ENCODE peak calls at places on chromosomes 7 and 10, in six cellular contexts. P is naive thymus-derived CD4-positive, alpha-beta T cell; G is AG08396; O is activated effector memory CD4-positive, alpha-beta T cell treated with anti-CD3 and anti-CD28 coated beads, Interleukin-2, amount 50 U/mL, for 16 hours; I is left kidney; B is skeletal muscle cell. N is an unnamed sample.

GRCh38 chr7:71363627-71364026 is 231.7 kb downstream of the GALNT17 start:
- DNase-seq in O (no peak), G (no peak), I (no peak), B (no peak), P (no peak), N (no peak)

GRCh38 chr7:5417106-5418071 is 6.2 kb downstream of the TNRC18 start:
- DNase-seq in P (no peak), O (no peak), I (peak; percentile 49), G (no peak), B (no peak), N (no peak)

GRCh38 chr7:98202367-98203195 is 8.7 kb upstream of the BHLHA15 start:
- DNase-seq in G (no peak), I (no peak), O (peak; percentile 78), B (no peak), P (peak; percentile 66), N (peak; percentile 95)

GRCh38 chr10:43338117-43338516 is 33.3 kb upstream of the FXYD4 start:
- DNase-seq in B (no peak), O (no peak), G (no peak), I (no peak), P (no peak), N (no peak)

GRCh38 chr10:126433351-126433750 is 45.1 kb upstream of the ADAM12 start:
- DNase-seq in G (no peak), P (no peak), B (no peak), I (no peak), O (peak; percentile 65), N (no peak)

GRCh38 chr7:131620673-131621609 is 64.5 kb upstream of the PODXL start:
- DNase-seq in P (no peak), O (no peak), G (no peak), I (no peak), B (no peak), N (no peak)

GRCh38 chr7:116083791-116084190 is 53.2 kb upstream of the TFEC start:
- DNase-seq in I (no peak), P (no peak), O (no peak), B (no peak), G (no peak), N (no peak)

GRCh38 chr10:95389982-95390381 is 99.2 kb upstream of the PDLIM1 start:
- DNase-seq in B (no peak), P (no peak), O (no peak), G (no peak), I (no peak), N (no peak)

GRCh38 chr7:30173058-30173897 is 38.5 kb downstream of the MTURN start:
- DNase-seq in I (peak; percentile 77), O (no peak), G (peak; percentile 79), P (no peak), B (peak; percentile 87), N (no peak)

GRCh38 chr7:50867048-50867383 is 84.3 kb upstream of the GRB10 start:
- DNase-seq in P (no peak), G (no peak), I (no peak), O (no peak), B (no peak), N (no peak)

GRCh38 chr7:27110163-27110976 is 7.9 kb upstream of the HOXA2 start:
- DNase-seq in B (no peak), I (peak; percentile 95), P (no peak), O (peak; percentile 51), G (peak; percentile 85), N (no peak)

GRCh38 chr7:129777993-129778769 is 166.7 kb downstream of the NRF1 start:
- DNase-seq in B (no peak), P (no peak), O (no peak), G (peak; percentile 12), I (peak; percentile 69), N (no peak)

GRCh38 chr10:61943699-61944444 is 42.4 kb downstream of the ARID5B start:
- DNase-seq in B (peak; percentile 31), G (no peak), P (peak; percentile 36), I (peak; percentile 58), O (no peak), N (no peak)

GRCh38 chr10:121310151-121310711 is 288.0 kb downstream of the FGFR2 start:
- DNase-seq in P (no peak), O (no peak), G (no peak), I (peak; percentile 91), B (no peak), N (peak; percentile 15)

GRCh38 chr10:84286695-84287094 is 41.7 kb upstream of the CCSER2 start:
- DNase-seq in I (no peak), B (no peak), O (no peak), P (no peak), G (no peak), N (no peak)

GRCh38 chr10:110827410-110827809 is 44.3 kb upstream of the PDCD4 start:
- DNase-seq in P (no peak), I (no peak), G (no peak), O (no peak), B (peak; percentile 61), N (no peak)

GRCh38 chr7:50655020-50655419 is 89.8 kb upstream of the DDC start:
- DNase-seq in G (no peak), O (no peak), P (no peak), I (no peak), B (no peak), N (no peak)

GRCh38 chr10:98269435-98269912 is 1.5 kb upstream of the LOXL4 start:
- DNase-seq in G (peak; percentile 94), P (no peak), O (no peak), I (peak; percentile 31), B (peak; percentile 37), N (no peak)

GRCh38 chr10:104642311-104643022 is 1.4 kb downstream of the SORCS3 start:
- DNase-seq in G (peak; percentile 30), B (no peak), P (no peak), O (no peak), I (peak; percentile 92), N (no peak)

GRCh38 chr7:77362905-77363304 is 53.2 kb downstream of the GSAP start:
- DNase-seq in B (no peak), O (no peak), P (no peak), I (no peak), G (no peak), N (no peak)

GRCh38 chr7:101678713-101679112 is 49.6 kb upstream of the MYL10 start:
- DNase-seq in I (no peak), O (no peak), B (no peak), G (peak; percentile 38), P (no peak), N (no peak)

GRCh38 chr7:151896486-151896885 is 19.6 kb upstream of the PRKAG2 start:
- DNase-seq in I (no peak), P (no peak), G (no peak), O (peak; percentile 55), B (no peak), N (no peak)

GRCh38 chr10:9501944-9502343 is 1447.5 kb downstream of the GATA3 start:
- DNase-seq in G (no peak), I (no peak), O (no peak), B (no peak), P (no peak), N (no peak)

GRCh38 chr10:119022846-119023552 is 6.5 kb upstream of the NANOS1 start:
- DNase-seq in B (no peak), O (no peak), I (no peak), P (no peak), G (peak; percentile 72), N (no peak)

GRCh38 chr10:75532253-75532924 is 101.0 kb downstream of the LRMDA start:
- DNase-seq in I (no peak), B (no peak), P (no peak), O (no peak), G (peak; percentile 15), N (no peak)